ENCODE peak calls at places on chromosomes 5 and 9, in eight cellular contexts. U is fibroblast of lung, E is fibroblast of pulmonary artery, Y is fibroblast of villous mesenchyme, X is lung, C is H9, R is pancreas, I is fibroblast of mammary gland. S is an unnamed sample.

GRCh38 chr9:71665247-71665646 is 103.1 kb downstream of the CEMIP2 start:
- DNase-seq in U (peak; percentile 15), E (no peak), Y (no peak), X (no peak), C (no peak), R (no peak), I (no peak), S (no peak)

GRCh38 chr5:157563373-157564148 is 12.0 kb downstream of the ADAM19 start:
- DNase-seq in U (peak; percentile 99), E (peak; percentile 89), Y (no peak), X (no peak), C (no peak), R (no peak), I (peak; percentile 92), S (peak; percentile 94)

GRCh38 chr5:180069589-180070247 is 1.8 kb downstream of the RNF130 start:
- DNase-seq in U (peak; percentile 20), E (no peak), Y (no peak), X (peak; percentile 55), C (no peak), R (no peak), I (no peak), S (peak; percentile 26)

GRCh38 chr5:54658014-54658413 is 140.5 kb downstream of the SNX18 start:
- DNase-seq in U (peak; percentile 51), E (peak; percentile 61), Y (peak; percentile 50), X (no peak), C (no peak), R (no peak), I (peak; percentile 93), S (peak; percentile 81)

GRCh38 chr5:176611435-176611834 is 1.5 kb upstream of the GPRIN1 start:
- DNase-seq in U (peak; percentile 83), E (peak; percentile 93), Y (peak; percentile 84), X (peak; percentile 64), C (peak; percentile 77), R (peak; percentile 80), I (peak; percentile 85), S (peak; percentile 84)

GRCh38 chr5:398475-399295 is 44.3 kb upstream of the EXOC3 start:
- DNase-seq in U (no peak), E (no peak), Y (no peak), X (no peak), C (peak; percentile 48), R (peak; percentile 6), I (no peak), S (no peak)

GRCh38 chr9:89668216-89668867 is 63.5 kb downstream of the GADD45G start:
- DNase-seq in U (no peak), E (no peak), Y (no peak), X (no peak), C (no peak), R (no peak), I (no peak), S (no peak)

GRCh38 chr9:137836831-137837241 is 40.7 kb upstream of the CACNA1B start:
- DNase-seq in U (no peak), E (no peak), Y (no peak), X (no peak), C (no peak), R (no peak), I (no peak), S (no peak)

GRCh38 chr9:84254972-84255371 is 85.6 kb downstream of the SLC28A3 start:
- DNase-seq in U (no peak), E (no peak), Y (no peak), X (peak; percentile 49), C (no peak), R (peak; percentile 39), I (no peak), S (no peak)

GRCh38 chr9:109812818-109813281 is 32.9 kb downstream of the PALM2AKAP2 start:
- DNase-seq in U (no peak), E (no peak), Y (peak; percentile 43), X (no peak), C (no peak), R (no peak), I (no peak), S (no peak)

GRCh38 chr9:126678989-126679388 is 65.3 kb downstream of the LMX1B start:
- DNase-seq in U (no peak), E (no peak), Y (no peak), X (no peak), C (no peak), R (no peak), I (no peak), S (no peak)

GRCh38 chr5:71972777-71973473 is 134.3 kb upstream of the MAP1B start:
- DNase-seq in U (no peak), E (no peak), Y (no peak), X (no peak), C (no peak), R (no peak), I (no peak), S (no peak)

GRCh38 chr5:65010841-65011240 is 242.1 kb downstream of the CWC27 start:
- DNase-seq in U (no peak), E (no peak), Y (no peak), X (no peak), C (no peak), R (no peak), I (no peak), S (no peak)

GRCh38 chr5:74205745-74206570 is 434.6 kb downstream of the ENC1 start:
- DNase-seq in U (peak; percentile 69), E (no peak), Y (no peak), X (no peak), C (no peak), R (no peak), I (no peak), S (no peak)

GRCh38 chr5:34524123-34524522 is 132.0 kb upstream of the RAI14 start:
- DNase-seq in U (peak; percentile 76), E (peak; percentile 67), Y (peak; percentile 58), X (no peak), C (no peak), R (peak; percentile 22), I (peak; percentile 91), S (peak; percentile 62)

GRCh38 chr5:75192264-75192663 is 44.4 kb downstream of the ANKRD31 start:
- DNase-seq in U (no peak), E (no peak), Y (no peak), X (no peak), C (no peak), R (no peak), I (no peak), S (no peak)

GRCh38 chr9:19430201-19430760 is 21.5 kb downstream of the ACER2 start:
- DNase-seq in U (no peak), E (no peak), Y (no peak), X (no peak), C (no peak), R (no peak), I (no peak), S (no peak)

GRCh38 chr5:124650960-124651662 is 95.3 kb downstream of the ZNF608 start:
- DNase-seq in U (no peak), E (peak; percentile 84), Y (no peak), X (no peak), C (no peak), R (no peak), I (peak; percentile 72), S (peak; percentile 89)

GRCh38 chr9:98369896-98370295 is 114.4 kb upstream of the TBC1D2 start:
- DNase-seq in U (no peak), E (no peak), Y (no peak), X (no peak), C (no peak), R (no peak), I (no peak), S (no peak)

GRCh38 chr5:157917909-157918809 is 59.2 kb upstream of the CLINT1 start:
- DNase-seq in U (peak; percentile 83), E (peak; percentile 81), Y (peak; percentile 79), X (peak; percentile 58), C (peak; percentile 82), R (peak; percentile 68), I (peak; percentile 92), S (peak; percentile 68)

GRCh38 chr5:86806206-86806605 is 188.5 kb downstream of the COX7C start:
- DNase-seq in U (no peak), E (no peak), Y (no peak), X (no peak), C (no peak), R (no peak), I (peak; percentile 15), S (no peak)

GRCh38 chr9:90999425-91000397 is 198.1 kb downstream of the SYK start:
- DNase-seq in U (peak; percentile 29), E (peak; percentile 7), Y (no peak), X (no peak), C (no peak), R (no peak), I (peak; percentile 65), S (no peak)

GRCh38 chr9:757246-757881 is 84.1 kb upstream of the DMRT1 start:
- DNase-seq in U (peak; percentile 60), E (peak; percentile 74), Y (peak; percentile 75), X (no peak), C (peak; percentile 82), R (peak; percentile 39), I (peak; percentile 72), S (peak; percentile 60)

GRCh38 chr5:149439899-149440655 is 61.0 kb upstream of the IL17B start:
- DNase-seq in U (peak; percentile 81), E (peak; percentile 58), Y (no peak), X (peak; percentile 59), C (peak; percentile 92), R (no peak), I (peak; percentile 58), S (peak; percentile 55)
- TF ChIP-seq CTCF in U (peak; percentile 49), E (peak; percentile 52), Y (peak; percentile 41), X (no peak), C (peak; percentile 73), R (no peak), I (peak; percentile 46), S (peak; percentile 61)

GRCh38 chr9:82101475-82101874 is 112.9 kb downstream of the SPATA31D1 start:
- DNase-seq in U (no peak), E (no peak), Y (no peak), X (no peak), C (no peak), R (no peak), I (peak; percentile 29), S (no peak)
- TF ChIP-seq CTCF in U (no peak), E (no peak), Y (peak; percentile 13), X (no peak), C (peak; percentile 56), R (no peak), I (peak; percentile 33), S (no peak)

GRCh38 chr5:79774171-79774854 is 84.7 kb downstream of the CMYA5 start:
- DNase-seq in U (peak; percentile 36), E (peak; percentile 29), Y (peak; percentile 28), X (no peak), C (peak; percentile 94), R (no peak), I (peak; percentile 77), S (peak; percentile 23)
- TF ChIP-seq CTCF in U (no peak), E (peak; percentile 39), Y (peak; percentile 40), X (no peak), C (peak; percentile 79), R (no peak), I (peak; percentile 63), S (peak; percentile 32)

DNA sequence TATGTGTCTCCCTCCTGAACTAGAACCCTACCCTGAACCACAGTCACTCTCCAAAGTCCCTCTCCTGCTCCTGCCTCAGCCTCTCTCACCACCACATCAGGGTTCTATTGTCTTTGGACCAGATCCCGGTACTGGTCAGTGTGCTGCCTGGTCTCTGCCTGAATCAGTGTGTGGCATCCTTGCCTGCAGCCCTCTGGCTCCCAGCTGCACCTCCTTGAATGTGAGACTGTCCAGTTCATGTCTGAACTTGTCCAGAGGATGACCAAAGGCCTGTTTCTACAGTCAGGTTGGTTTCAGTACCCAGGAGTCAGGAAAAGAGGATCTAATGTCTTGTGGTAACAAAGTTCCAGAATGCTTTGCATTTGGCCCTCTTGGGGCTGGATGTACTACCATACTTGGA is 76.8 kb upstream of the RANBP3L start:
- DNase-seq in U (peak; percentile 54), E (no peak), Y (no peak), X (no peak), C (no peak), R (no peak), I (peak; percentile 70), S (peak; percentile 60)
- TF ChIP-seq CTCF in U (no peak), E (no peak), Y (no peak), X (no peak), C (no peak), R (no peak), I (no peak), S (no peak)

GRCh38 chr5:134018154-134018985 is 13.6 kb upstream of the VDAC1 start:
- DNase-seq in U (peak; percentile 20), E (no peak), Y (no peak), X (no peak), C (no peak), R (peak; percentile 55), I (peak; percentile 12), S (no peak)
- TF ChIP-seq CTCF in U (no peak), E (no peak), Y (no peak), X (no peak), C (no peak), R (no peak), I (no peak), S (no peak)

S was measured in astrocyte of the spinal cord.